ENCODE peak calls at places on chromosomes 11 and 22, in four cellular contexts. W is left ventricle myocardium superior; Z is left cardiac atrium; K is stimulated activated CD8-positive, alpha-beta memory T cell treated with anti-CD3 and anti-CD28 coated beads, Interleukin-15, amount 100 ng/mL, for 1 hour. J is an unnamed sample.

GRCh38 chr11:130477646-130478203 is 29.3 kb downstream of the ADAMTS15 start:
- DNase-seq in K (no peak), Z (no peak), W (no peak), J (no peak)

GRCh38 chr11:619625-620050 is 3.9 kb upstream of the IRF7 start:
- DNase-seq in W (no peak), K (no peak), Z (peak), J (no peak)

GRCh38 chr11:11464555-11464954 is 111.5 kb upstream of the CSNK2A3 start:
- DNase-seq in K (no peak), Z (no peak), W (no peak), J (no peak)

GRCh38 chr11:44143987-44144909 is 48.8 kb downstream of the EXT2 start:
- DNase-seq in W (no peak), K (no peak), Z (no peak), J (no peak)

GRCh38 chr11:18271206-18271605 is 5.1 kb downstream of the SAA1 start:
- DNase-seq in W (no peak), Z (no peak), K (no peak), J (no peak)

GRCh38 chr11:73168925-73169579 is 26.9 kb upstream of the FCHSD2 start:
- DNase-seq in Z (no peak), W (peak), K (no peak), J (no peak)

GRCh38 chr11:46183819-46184218 is 62.6 kb upstream of the PHF21A start:
- DNase-seq in Z (no peak), K (no peak), W (no peak), J (no peak)

GRCh38 chr11:1409108-1409851 is 19.5 kb downstream of the BRSK2 start:
- DNase-seq in Z (no peak), K (no peak), W (no peak), J (no peak)

GRCh38 chr11:20631525-20632168 is 32.2 kb downstream of the SLC6A5 start:
- DNase-seq in Z (no peak), W (no peak), K (no peak), J (no peak)

GRCh38 chr11:111388431-111388830 is 9.4 kb upstream of the POU2AF1 start:
- DNase-seq in K (no peak), Z (no peak), W (no peak), J (no peak)

GRCh38 chr22:47164514-47165337 is 402.3 kb downstream of the TBC1D22A start:
- DNase-seq in K (no peak), W (no peak), Z (no peak), J (no peak)

GRCh38 chr22:29302681-29303465 is 3.6 kb upstream of the GAS2L1 start:
- DNase-seq in K (no peak), W (no peak), Z (no peak), J (no peak)

GRCh38 chr11:129703846-129704245 is 111.8 kb upstream of the TMEM45B start:
- DNase-seq in K (no peak), Z (no peak), W (no peak), J (no peak)

GRCh38 chr11:11336664-11337063 is 16.4 kb downstream of the CSNK2A3 start:
- DNase-seq in K (no peak), Z (no peak), W (no peak), J (no peak)

GRCh38 chr11:129191649-129192048 is 476 bp downstream of the ARHGAP32 start:
- DNase-seq in W (no peak), K (no peak), Z (no peak), J (no peak)

GRCh38 chr11:94519478-94520084 is 7.3 kb downstream of the C11orf97 start:
- DNase-seq in W (no peak), K (no peak), Z (no peak), J (no peak)

GRCh38 chr11:114061053-114062049 is 1.8 kb downstream of the ZBTB16 start:
- DNase-seq in W (peak), Z (peak), K (no peak), J (no peak)

GRCh38 chr11:2580444-2581050 is 119.2 kb downstream of the KCNQ1OT1 start:
- DNase-seq in W (peak), Z (peak), K (no peak), J (no peak)

GRCh38 chr11:128453444-128454336 is 133.7 kb downstream of the ETS1 start:
- DNase-seq in K (no peak), Z (peak), W (peak), J (no peak)

GRCh38 chr11:108680267-108680666 is 15.4 kb downstream of the DDX10 start:
- DNase-seq in W (no peak), Z (no peak), K (no peak), J (no peak)

GRCh38 chr11:12143461-12144258 is 33.3 kb downstream of the MICAL2 start:
- DNase-seq in W (no peak), K (no peak), Z (no peak), J (no peak)

GRCh38 chr11:134373591-134374052 is 38.4 kb downstream of the B3GAT1 start:
- DNase-seq in K (no peak), W (no peak), Z (no peak), J (no peak)

GRCh38 chr11:60910281-60910687 is 3.7 kb upstream of the TMEM109 start:
- DNase-seq in K (no peak), W (no peak), Z (no peak), J (no peak)

GRCh38 chr11:100525635-100526034 is 161.5 kb upstream of the ARHGAP42 start:
- DNase-seq in K (no peak), Z (no peak), W (no peak), J (no peak)

GRCh38 chr11:11332141-11332710 is 20.8 kb downstream of the CSNK2A3 start:
- DNase-seq in K (no peak), W (no peak), Z (no peak), J (no peak)

GRCh38 chr11:84608788-84609309 is 1018.3 kb downstream of the DLG2 start:
- DNase-seq in W (no peak), Z (no peak), K (no peak), J (no peak)

GRCh38 chr11:62771144-62772021 is at the start of gene TAF6L:
- DNase-seq in W (peak), Z (peak), K (peak), J (peak)

GRCh38 chr11:2209900-2210321 is 38.3 kb upstream of the TH start:
- DNase-seq in W (no peak), Z (no peak), K (no peak), J (no peak)

GRCh38 chr22:17086750-17087149 is 1.9 kb downstream of the IL17RA start:
- DNase-seq in Z (no peak), W (no peak), K (no peak), J (no peak)

GRCh38 chr11:35192347-35192746 is 53.4 kb downstream of the CD44 start:
- DNase-seq in Z (peak), W (peak), K (no peak), J (no peak)

GRCh38 chr11:114348200-114349191 is 51.8 kb downstream of the C11orf71 start:
- DNase-seq in W (no peak), K (no peak), Z (no peak), J (no peak)

GRCh38 chr22:23622634-23623033 is 9.5 kb downstream of the DRICH1 start:
- DNase-seq in Z (no peak), K (no peak), W (no peak), J (no peak)

GRCh38 chr11:96293109-96293508 is 49.9 kb downstream of the MAML2 start:
- DNase-seq in K (no peak), W (no peak), Z (no peak), J (no peak)

GRCh38 chr22:30038219-30038618 is 42.0 kb upstream of the HORMAD2 start:
- DNase-seq in K (no peak), Z (peak), W (no peak), J (no peak)

GRCh38 chr11:29184939-29185890 is 831.6 kb downstream of the KCNA4 start:
- DNase-seq in K (no peak), Z (no peak), W (no peak), J (no peak)

GRCh38 chr11:72491001-72491400 is 56.7 kb upstream of the CLPB start:
- DNase-seq in Z (no peak), W (no peak), K (no peak), J (no peak)

J was measured in activated CD4-positive, CD25-positive, alpha-beta regulatory T cell.